ENCODE peak calls at places on chromosomes 16 and 17, in six cellular contexts. T is Peyer's patch, U is neural progenitor cell, Z is tibial artery, S is cardiac fibroblast, M is dorsolateral prefrontal cortex. C is an unnamed sample.

GRCh38 chr17:66676421-66676820 is 158.5 kb upstream of the CACNG5 start:
- DNase-seq in T (no peak), Z (no peak), M (no peak), S (no peak), U (no peak), C (no peak)

GRCh38 chr16:74774223-74775139 is at the start of gene FA2H:
- DNase-seq in T (peak; percentile 80), S (peak; percentile 18), M (peak; percentile 87), Z (no peak), U (peak; percentile 93), C (peak; percentile 23)

GRCh38 chr16:81997738-81998137 is 13.5 kb downstream of the SDR42E1 start:
- DNase-seq in S (peak; percentile 54), T (no peak), Z (no peak), U (no peak), M (no peak), C (peak; percentile 80)

GRCh38 chr16:88298166-88298881 is 84.4 kb upstream of the ZNF469 start:
- DNase-seq in T (no peak), U (no peak), S (peak; percentile 65), Z (peak; percentile 65), M (no peak), C (peak; percentile 61)

GRCh38 chr17:82318169-82318498 is 726 bp upstream of the CD7 start:
- DNase-seq in T (no peak), M (no peak), Z (no peak), U (no peak), S (no peak), C (no peak)

GRCh38 chr17:72518810-72519597 is 398.2 kb downstream of the SOX9 start:
- DNase-seq in Z (no peak), M (no peak), T (no peak), S (no peak), U (no peak), C (no peak)

GRCh38 chr16:19148189-19148588 is 19.9 kb upstream of the SYT17 start:
- DNase-seq in U (no peak), Z (no peak), S (no peak), M (no peak), T (no peak), C (no peak)

GRCh38 chr17:49393491-49394255 is 21.0 kb downstream of the PHB1 start:
- DNase-seq in S (peak; percentile 31), U (no peak), T (no peak), Z (no peak), M (no peak), C (peak; percentile 28)

GRCh38 chr16:30569746-30570325 is 1.7 kb downstream of the ZNF688 start:
- DNase-seq in T (no peak), Z (no peak), M (no peak), U (no peak), S (no peak), C (no peak)

GRCh38 chr17:31699281-31699680 is 159.8 kb downstream of the COPRS start:
- DNase-seq in T (no peak), M (no peak), S (no peak), Z (no peak), U (no peak), C (no peak)

GRCh38 chr17:32831627-32832243 is 45.2 kb downstream of the MYO1D start:
- DNase-seq in T (no peak), U (no peak), Z (no peak), M (no peak), S (no peak), C (no peak)

GRCh38 chr17:33234930-33235685 is 58.0 kb downstream of the ASIC2 start:
- DNase-seq in Z (peak; percentile 76), S (peak; percentile 87), U (no peak), M (peak; percentile 76), T (no peak), C (peak; percentile 83)

GRCh38 chr17:46922487-46922803 is 515 bp upstream of the GOSR2 start:
- DNase-seq in Z (no peak), M (no peak), T (no peak), S (no peak), U (no peak), C (no peak)

DNA sequence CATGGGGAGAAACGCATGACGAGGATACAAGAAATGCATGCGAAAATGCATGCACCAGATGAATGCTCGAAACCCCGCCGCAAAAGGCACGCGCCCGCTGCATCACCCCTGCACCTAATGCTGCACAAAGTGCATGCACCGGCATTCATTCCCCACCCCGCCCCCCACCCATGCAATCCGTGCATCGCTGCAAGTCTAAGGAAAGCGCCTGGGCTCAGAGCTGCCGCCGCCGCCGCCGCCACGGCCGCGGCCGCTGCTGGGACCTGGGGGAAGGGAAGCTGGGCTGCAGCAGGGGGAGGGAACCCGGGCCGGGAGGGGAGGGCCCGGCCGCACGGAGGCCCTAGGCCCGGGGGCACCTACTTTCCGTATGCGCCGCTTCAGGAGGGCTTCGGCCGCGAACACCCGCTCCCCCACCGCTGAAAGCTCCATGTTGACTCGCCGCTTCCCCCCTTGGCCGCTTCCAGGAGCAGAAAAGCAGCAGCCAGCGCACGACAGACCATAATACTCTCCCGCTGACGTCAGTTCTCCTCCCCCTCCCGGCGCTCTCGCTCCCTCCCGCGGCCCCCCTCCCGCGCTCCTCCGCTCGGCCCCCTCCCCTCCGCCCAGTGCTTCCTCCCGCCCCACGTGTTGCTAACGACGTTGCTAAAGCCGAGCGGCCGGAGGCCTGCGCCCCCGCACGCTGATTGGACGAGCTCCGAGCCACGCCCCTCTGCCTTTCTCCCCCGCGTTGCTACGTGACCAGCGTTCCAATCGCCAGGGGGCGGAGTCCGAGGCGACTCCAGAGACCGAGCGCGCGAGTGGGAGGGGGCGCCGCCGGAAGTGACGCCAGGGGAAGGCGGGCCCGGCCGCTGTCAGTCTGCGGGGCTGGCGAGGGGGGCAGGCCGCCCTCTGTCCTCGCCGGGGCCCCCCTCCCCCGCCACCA is at the start of gene CBX8:
- DNase-seq in U (peak; percentile 100), M (peak; percentile 99), Z (peak; percentile 98), T (peak; percentile 99), S (peak; percentile 100), C (peak; percentile 100)
- TF ChIP-seq CTCF in U (no peak), M (peak; percentile 41), Z (peak; percentile 21), T (no peak), S (no peak), C (no peak)

GRCh38 chr17:18185391-18185790 is 1.8 kb downstream of the ALKBH5 start:
- DNase-seq in U (peak; percentile 55), Z (no peak), T (no peak), M (no peak), S (peak; percentile 59), C (peak; percentile 50)
- H3K4me3 ChIP-seq in U (peak overlapping the region; percentile 72), Z (peak overlapping the region; percentile 88), T (peak overlapping the region; percentile 89), M (peak overlapping the region; percentile 94), S (peak overlapping the region; percentile 80), C (peak overlapping the region; percentile 75)

GRCh38 chr17:45022288-45022648 is 29.2 kb downstream of the DCAKD start:
- DNase-seq in S (no peak), T (no peak), U (no peak), Z (no peak), M (no peak), C (no peak)

GRCh38 chr17:45019177-45019711 is 32.2 kb downstream of the DCAKD start:
- DNase-seq in M (no peak), Z (no peak), S (peak; percentile 61), T (no peak), U (peak; percentile 53), C (peak; percentile 44)

GRCh38 chr17:45020354-45021138 is 30.9 kb downstream of the DCAKD start:
- DNase-seq in Z (peak; percentile 43), T (no peak), S (peak; percentile 65), M (peak; percentile 54), U (peak; percentile 81), C (peak; percentile 54)

GRCh38 chr17:45022655-45023339 is 28.6 kb downstream of the DCAKD start:
- DNase-seq in M (no peak), Z (no peak), U (no peak), T (no peak), S (no peak), C (no peak)

DNA sequence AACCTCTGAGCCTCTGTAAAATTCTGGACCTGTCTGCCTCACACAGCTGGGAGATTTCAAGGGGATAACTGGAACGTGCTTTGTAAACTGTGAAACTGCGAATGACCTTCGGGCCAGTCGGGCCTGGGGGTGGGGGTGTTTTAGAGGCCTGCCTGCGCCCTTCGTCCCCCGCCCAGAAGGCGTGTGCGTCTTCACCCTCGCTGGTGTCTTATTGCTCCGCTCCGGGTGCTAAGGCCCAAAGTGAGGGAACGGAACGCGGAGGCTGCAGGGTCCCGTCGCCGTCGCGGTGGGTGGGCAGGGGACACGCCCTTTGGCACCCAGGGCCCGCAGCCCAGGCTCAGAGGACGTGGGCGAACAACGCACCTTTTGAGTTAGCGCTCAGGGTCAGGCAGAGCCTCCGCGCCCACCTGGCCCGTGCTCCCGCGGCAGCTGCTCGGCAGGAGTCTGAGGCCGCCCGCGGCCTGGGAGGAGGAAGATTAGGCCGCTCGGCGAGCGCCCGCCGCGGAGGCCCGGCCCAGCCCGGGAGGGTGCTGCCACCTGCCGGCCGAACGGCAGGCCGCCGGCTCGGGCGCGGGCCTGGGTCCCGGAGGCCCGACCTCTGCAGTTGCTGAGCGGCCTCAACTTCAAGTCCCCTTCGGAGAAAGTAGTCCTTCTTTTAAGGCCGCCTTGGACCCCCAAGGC is 29.7 kb downstream of the DCAKD start:
- DNase-seq in M (no peak), T (peak; percentile 37), S (peak; percentile 69), U (peak; percentile 87), Z (peak; percentile 54), C (peak; percentile 58)
- TF ChIP-seq CTCF in M (peak; percentile 81), T (peak; percentile 92), S (peak; percentile 39), U (peak; percentile 86), Z (peak; percentile 90), C (peak; percentile 27)

GRCh38 chr17:79841369-79842135 is 2.3 kb upstream of the CBX4 start:
- DNase-seq in T (no peak), S (no peak), Z (no peak), U (peak; percentile 54), M (no peak), C (no peak)
- H3K4me3 ChIP-seq in T (no peak overlapping the region), S (no peak overlapping the region), Z (no peak overlapping the region), U (no peak overlapping the region), M (no peak overlapping the region), C (no peak overlapping the region)

GRCh38 chr17:78529251-78529650 is 47.9 kb downstream of the DNAH17 start:
- DNase-seq in M (no peak), U (no peak), Z (no peak), S (no peak), T (no peak), C (no peak)

GRCh38 chr17:78528541-78528940 is 48.7 kb downstream of the DNAH17 start:
- DNase-seq in U (peak; percentile 46), T (no peak), M (no peak), Z (no peak), S (no peak), C (no peak)

GRCh38 chr17:78525511-78526160 is 51.6 kb downstream of the DNAH17 start:
- DNase-seq in T (no peak), Z (no peak), M (no peak), U (no peak), S (no peak), C (no peak)

GRCh38 chr17:78526231-78527025 is 50.8 kb downstream of the DNAH17 start:
- DNase-seq in U (peak; percentile 39), M (no peak), S (no peak), Z (no peak), T (no peak), C (no peak)

DNA sequence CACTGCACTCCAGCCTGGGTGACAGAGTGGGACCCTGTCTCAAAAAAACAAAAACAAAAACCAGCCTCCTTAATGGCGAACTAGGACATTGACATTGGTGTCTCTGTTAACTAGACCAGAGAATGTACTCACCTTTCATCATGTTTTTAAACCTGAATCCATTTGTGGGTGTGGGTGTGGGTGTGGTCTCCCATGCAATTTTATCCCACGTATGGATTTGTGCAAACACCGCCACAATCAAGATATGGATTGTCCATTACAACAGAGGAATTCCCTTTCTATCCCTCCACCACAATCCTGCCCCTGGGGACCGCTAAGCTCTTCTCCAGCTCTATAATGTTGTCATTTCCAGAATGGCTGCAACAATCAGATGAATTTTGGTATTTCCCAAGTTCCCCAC is 49.9 kb downstream of the DNAH17 start:
- DNase-seq in T (no peak), Z (no peak), M (no peak), S (no peak), U (no peak), C (no peak)
- TF ChIP-seq CTCF in T (no peak), Z (no peak), M (no peak), S (no peak), U (no peak), C (no peak)

C was measured in fibroblast of pulmonary artery.